ENCODE peak calls at places on chromosome 15, in ten cellular contexts. O is small intestine; H is T-helper 2 cell; L is hippocampal formation; D is HCT116; N is psoas muscle; Q is activated CD8-positive, alpha-beta memory T cell treated with anti-CD3 and anti-CD28 coated beads for 48 hours; U is hepatic stellate cell; Y is stimulated activated CD8-positive, alpha-beta memory T cell treated with anti-CD3 and anti-CD28 coated beads, Interleukin-2, amount 100 ng/mL, for 48 hours; J is T-helper 9 cell. G is an unnamed sample.

GRCh38 chr15:84822774-84823579 is 5.8 kb downstream of the ALPK3 start:
- DNase-seq in O (no peak), H (no peak), L (no peak), D (no peak), N (no peak), Q (no peak), U (no peak), Y (no peak), J (no peak), G (no peak)

GRCh38 chr15:92663250-92663951 is 7.8 kb upstream of the FAM174B start:
- DNase-seq in O (no peak), H (no peak), L (no peak), D (no peak), N (no peak), Q (no peak), U (no peak), Y (peak), J (no peak), G (no peak)

GRCh38 chr15:68502398-68502901 is 70.5 kb upstream of the ITGA11 start:
- DNase-seq in O (no peak), H (no peak), L (no peak), D (no peak), N (no peak), Q (no peak), U (no peak), Y (no peak), J (no peak), G (no peak)

GRCh38 chr15:90343391-90343790 is 8.7 kb upstream of the ZNF774 start:
- DNase-seq in O (no peak), H (no peak), L (no peak), D (no peak), N (no peak), Q (no peak), U (peak), Y (no peak), J (no peak), G (no peak)

GRCh38 chr15:74399511-74400312 is 32.3 kb upstream of the CYP11A1 start:
- DNase-seq in O (peak), H (no peak), L (no peak), D (no peak), N (no peak), Q (peak), U (no peak), Y (no peak), J (no peak), G (no peak)

GRCh38 chr15:70916531-70916930 is 23.9 kb downstream of the LRRC49 start:
- DNase-seq in O (no peak), H (no peak), L (no peak), D (no peak), N (no peak), Q (no peak), U (no peak), Y (no peak), J (no peak), G (no peak)

GRCh38 chr15:39124925-39125625 is 455.8 kb upstream of the THBS1 start:
- DNase-seq in O (no peak), H (no peak), L (no peak), D (no peak), N (no peak), Q (no peak), U (no peak), Y (no peak), J (no peak), G (no peak)

GRCh38 chr15:50945725-50946124 is 37.2 kb downstream of the AP4E1 start:
- DNase-seq in O (no peak), H (no peak), L (no peak), D (no peak), N (no peak), Q (no peak), U (no peak), Y (no peak), J (no peak), G (no peak)

GRCh38 chr15:53978248-53978906 is at the start of gene UNC13C:
- DNase-seq in O (no peak), H (no peak), L (no peak), D (no peak), N (peak), Q (no peak), U (no peak), Y (no peak), J (no peak), G (no peak)

GRCh38 chr15:74208496-74208895 is 5.9 kb upstream of the STRA6 start:
- DNase-seq in O (no peak), H (no peak), L (no peak), D (no peak), N (no peak), Q (no peak), U (no peak), Y (no peak), J (no peak), G (no peak)

GRCh38 chr15:42845581-42845980 is 75.0 kb downstream of the TTBK2 start:
- DNase-seq in O (no peak), H (no peak), L (no peak), D (no peak), N (no peak), Q (no peak), U (peak), Y (no peak), J (no peak), G (no peak)

GRCh38 chr15:86685263-86685662 is 605.6 kb downstream of the AGBL1 start:
- DNase-seq in O (peak), H (no peak), L (no peak), D (no peak), N (no peak), Q (no peak), U (no peak), Y (no peak), J (no peak), G (no peak)

GRCh38 chr15:36152961-36153360 is 426.5 kb upstream of the CDIN1 start:
- DNase-seq in O (no peak), H (no peak), L (no peak), D (no peak), N (no peak), Q (no peak), U (no peak), Y (no peak), J (no peak), G (no peak)

GRCh38 chr15:80777137-80777536 is 2.0 kb upstream of the CEMIP start:
- DNase-seq in O (no peak), H (no peak), L (no peak), D (no peak), N (peak), Q (no peak), U (peak), Y (no peak), J (no peak), G (no peak)

GRCh38 chr15:100929641-100930042 is 10.5 kb downstream of the LRRK1 start:
- DNase-seq in O (no peak), H (no peak), L (no peak), D (no peak), N (no peak), Q (no peak), U (no peak), Y (no peak), J (no peak), G (no peak)

GRCh38 chr15:72796515-72797337 is 13.2 kb upstream of the ADPGK start:
- DNase-seq in O (peak), H (peak), L (no peak), D (peak), N (peak), Q (no peak), U (peak), Y (peak), J (peak), G (peak)

GRCh38 chr15:101237161-101237775 is 14.6 kb downstream of the CHSY1 start:
- DNase-seq in O (no peak), H (no peak), L (no peak), D (no peak), N (no peak), Q (no peak), U (no peak), Y (no peak), J (no peak), G (no peak)

GRCh38 chr15:87528873-87529272 is 727.7 kb downstream of the NTRK3 start:
- DNase-seq in O (no peak), H (no peak), L (no peak), D (no peak), N (no peak), Q (no peak), U (no peak), Y (no peak), J (no peak), G (no peak)

GRCh38 chr15:61070111-61070901 is 158.8 kb downstream of the RORA start:
- DNase-seq in O (no peak), H (no peak), L (no peak), D (no peak), N (no peak), Q (no peak), U (no peak), Y (no peak), J (no peak), G (no peak)

GRCh38 chr15:58999694-59000093 is 12.2 kb downstream of the RNF111 start:
- DNase-seq in O (peak), H (no peak), L (no peak), D (no peak), N (no peak), Q (no peak), U (no peak), Y (no peak), J (no peak), G (no peak)

GRCh38 chr15:89660556-89660955 is 5.3 kb upstream of the KIF7 start:
- DNase-seq in O (no peak), H (no peak), L (no peak), D (no peak), N (no peak), Q (no peak), U (no peak), Y (no peak), J (no peak), G (no peak)

GRCh38 chr15:95558131-95558530 is 772.4 kb upstream of the NR2F2 start:
- DNase-seq in O (no peak), H (no peak), L (no peak), D (peak), N (no peak), Q (no peak), U (no peak), Y (no peak), J (no peak), G (no peak)

GRCh38 chr15:45747426-45747825 is 112.6 kb downstream of the SQOR start:
- DNase-seq in O (no peak), H (no peak), L (no peak), D (no peak), N (no peak), Q (no peak), U (no peak), Y (no peak), J (no peak), G (no peak)

GRCh38 chr15:88396382-88396781 is 70.8 kb downstream of the MRPL46 start:
- DNase-seq in O (no peak), H (no peak), L (no peak), D (no peak), N (no peak), Q (no peak), U (no peak), Y (no peak), J (no peak), G (no peak)

GRCh38 chr15:62150445-62150844 is 14.6 kb downstream of the C2CD4B start:
- DNase-seq in O (no peak), H (no peak), L (no peak), D (no peak), N (no peak), Q (no peak), U (no peak), Y (no peak), J (no peak), G (no peak)

GRCh38 chr15:93899817-93900216 is 331.5 kb upstream of the MCTP2 start:
- DNase-seq in O (no peak), H (no peak), L (no peak), D (no peak), N (no peak), Q (no peak), U (no peak), Y (no peak), J (no peak), G (no peak)

GRCh38 chr15:99475754-99476412 is 89.9 kb upstream of the MEF2A start:
- DNase-seq in O (no peak), H (no peak), L (no peak), D (no peak), N (no peak), Q (no peak), U (no peak), Y (no peak), J (no peak), G (no peak)

GRCh38 chr15:79812536-79812935 is 84.3 kb downstream of the MTHFS start:
- DNase-seq in O (no peak), H (no peak), L (no peak), D (no peak), N (no peak), Q (no peak), U (no peak), Y (no peak), J (no peak), G (no peak)

GRCh38 chr15:101023501-101024110 is 104.4 kb downstream of the LRRK1 start:
- DNase-seq in O (no peak), H (no peak), L (peak), D (no peak), N (no peak), Q (no peak), U (no peak), Y (no peak), J (no peak), G (no peak)

GRCh38 chr15:69934607-69935006 is 163.1 kb downstream of the TLE3 start:
- DNase-seq in O (no peak), H (no peak), L (no peak), D (no peak), N (no peak), Q (no peak), U (no peak), Y (no peak), J (no peak), G (no peak)

GRCh38 chr15:85709250-85709649 is 85.5 kb downstream of the KLHL25 start:
- DNase-seq in O (no peak), H (no peak), L (no peak), D (no peak), N (no peak), Q (no peak), U (no peak), Y (no peak), J (no peak), G (no peak)

GRCh38 chr15:59338414-59338813 is 34.3 kb downstream of the MYO1E start:
- DNase-seq in O (no peak), H (no peak), L (no peak), D (no peak), N (no peak), Q (no peak), U (no peak), Y (no peak), J (no peak), G (no peak)